ENCODE peak calls at places on chromosome 21, in eight cellular contexts. C is NCI-H1417, A is naive B cell, D is T-helper 1 cell, V is Kasumi-1, K is type B pancreatic cell, T is dermis microvascular lymphatic vessel endothelial cell, J is EL. Q is an unnamed sample.
A peak's percentile ranks its signal among the peaks of the same experiment; 100 is the strongest.

GRCh38 chr21:40660461-40660860 is 186.5 kb downstream of the DSCAM start:
- DNase-seq in C (no peak), A (no peak), D (no peak), V (no peak), K (no peak), T (no peak), J (no peak), Q (no peak)

GRCh38 chr21:31201548-31201947 is 142.5 kb downstream of the TIAM1 start:
- DNase-seq in C (no peak), A (peak; percentile 6), D (no peak), V (peak; percentile 89), K (no peak), T (no peak), J (no peak), Q (peak; percentile 74)

GRCh38 chr21:29181799-29182470 is 51.5 kb downstream of the MAP3K7CL start:
- DNase-seq in C (no peak), A (no peak), D (no peak), V (no peak), K (no peak), T (peak; percentile 91), J (peak; percentile 87), Q (peak; percentile 37)

GRCh38 chr21:39562791-39563770 is 49.7 kb upstream of the B3GALT5 start:
- DNase-seq in C (no peak), A (no peak), D (no peak), V (no peak), K (no peak), T (no peak), J (no peak), Q (no peak)

GRCh38 chr21:33339135-33339534 is 14.4 kb downstream of the IFNAR1 start:
- DNase-seq in C (no peak), A (no peak), D (no peak), V (no peak), K (no peak), T (no peak), J (no peak), Q (no peak)

GRCh38 chr21:9750341-9751086 is 770.9 kb upstream of the TPTE start:
- DNase-seq in C (no peak), A (no peak), D (no peak), V (no peak), K (no peak), T (no peak), J (no peak), Q (no peak)

GRCh38 chr21:40186036-40186435 is 318.8 kb downstream of the PCP4 start:
- DNase-seq in C (no peak), A (no peak), D (no peak), V (no peak), K (no peak), T (no peak), J (peak; percentile 7), Q (no peak)

GRCh38 chr21:25359724-25360123 is 247.6 kb downstream of the MRPL39 start:
- DNase-seq in C (no peak), A (no peak), D (no peak), V (no peak), K (no peak), T (no peak), J (no peak), Q (no peak)

GRCh38 chr21:44874497-44875331 is 1.2 kb upstream of the PTTG1IP start:
- DNase-seq in C (no peak), A (peak; percentile 33), D (peak; percentile 23), V (peak; percentile 53), K (no peak), T (peak; percentile 51), J (peak; percentile 34), Q (peak; percentile 64)

GRCh38 chr21:44850905-44851657 is 22.4 kb downstream of the PTTG1IP start:
- DNase-seq in C (no peak), A (no peak), D (no peak), V (no peak), K (no peak), T (no peak), J (no peak), Q (peak; percentile 75)

GRCh38 chr21:32475162-32475812 is 62.8 kb downstream of the EVA1C start:
- DNase-seq in C (no peak), A (no peak), D (no peak), V (no peak), K (no peak), T (peak; percentile 87), J (peak; percentile 75), Q (no peak)

GRCh38 chr21:41121785-41122415 is 46.1 kb upstream of the BACE2 start:
- DNase-seq in C (peak; percentile 87), A (peak; percentile 39), D (no peak), V (peak; percentile 70), K (peak; percentile 82), T (peak; percentile 83), J (peak; percentile 76), Q (peak; percentile 96)

GRCh38 chr21:35225573-35225972 is 176.5 kb upstream of the RUNX1 start:
- DNase-seq in C (peak; percentile 22), A (no peak), D (no peak), V (no peak), K (no peak), T (no peak), J (no peak), Q (no peak)

GRCh38 chr21:34736116-34736870 is 67.5 kb downstream of the CLIC6 start:
- DNase-seq in C (no peak), A (no peak), D (no peak), V (no peak), K (no peak), T (peak; percentile 33), J (peak; percentile 86), Q (no peak)

GRCh38 chr21:38794978-38795377 is 10.8 kb upstream of the ETS2 start:
- DNase-seq in C (peak; percentile 24), A (no peak), D (no peak), V (no peak), K (no peak), T (no peak), J (no peak), Q (no peak)

GRCh38 chr21:38989745-38990423 is 184.2 kb downstream of the ETS2 start:
- DNase-seq in C (peak; percentile 79), A (no peak), D (no peak), V (no peak), K (peak; percentile 73), T (peak; percentile 73), J (peak; percentile 74), Q (no peak)

GRCh38 chr21:43779660-43780059 is 3.6 kb upstream of the CSTB start:
- DNase-seq in C (no peak), A (no peak), D (no peak), V (no peak), K (no peak), T (no peak), J (no peak), Q (no peak)

GRCh38 chr21:34635307-34635706 is 20.4 kb upstream of the RCAN1 start:
- DNase-seq in C (peak; percentile 9), A (no peak), D (no peak), V (no peak), K (no peak), T (no peak), J (no peak), Q (peak; percentile 16)

GRCh38 chr21:44024257-44024656 is 12.1 kb downstream of the TRAPPC10 start:
- DNase-seq in C (no peak), A (no peak), D (no peak), V (no peak), K (no peak), T (no peak), J (no peak), Q (no peak)

GRCh38 chr21:35932232-35932911 is 128.0 kb downstream of the SETD4 start:
- DNase-seq in C (peak; percentile 89), A (peak; percentile 72), D (no peak), V (peak; percentile 98), K (no peak), T (peak; percentile 90), J (peak; percentile 92), Q (peak; percentile 52)

GRCh38 chr21:21213297-21213696 is 215.1 kb downstream of the NCAM2 start:
- DNase-seq in C (no peak), A (no peak), D (no peak), V (no peak), K (no peak), T (no peak), J (peak; percentile 7), Q (no peak)

GRCh38 chr21:32484706-32485380 is 72.3 kb downstream of the EVA1C start:
- DNase-seq in C (no peak), A (no peak), D (no peak), V (no peak), K (no peak), T (no peak), J (no peak), Q (no peak)

GRCh38 chr21:9839011-9839661 is 682.2 kb upstream of the TPTE start:
- DNase-seq in C (no peak), A (no peak), D (no peak), V (no peak), K (no peak), T (no peak), J (no peak), Q (peak; percentile 47)

GRCh38 chr21:45831991-45832740 is 149.4 kb upstream of the COL6A1 start:
- DNase-seq in C (no peak), A (no peak), D (no peak), V (no peak), K (no peak), T (no peak), J (peak; percentile 35), Q (peak; percentile 13)

Q was measured in testis.